ENCODE peak calls at places on chromosomes 11 and 22, in seven cellular contexts. Q, P, D, K, B, J and L are unnamed samples.

GRCh38 chr11:101553891-101554292 is 29.9 kb downstream of the TRPC6 start:
- DNase-seq in Q (no peak), P (no peak), D (no peak), K (peak; percentile 92), B (peak; percentile 54), J (no peak), L (no peak)

GRCh38 chr11:20256925-20257324 is 96.7 kb upstream of the DBX1 start:
- DNase-seq in Q (no peak), P (no peak), D (no peak), K (no peak), B (no peak), J (no peak), L (no peak)

GRCh38 chr11:78373689-78374088 is 43.9 kb downstream of the GAB2 start:
- DNase-seq in Q (no peak), P (no peak), D (no peak), K (no peak), B (no peak), J (no peak), L (peak; percentile 47)

GRCh38 chr11:90770007-90770406 is 547.2 kb upstream of the CHORDC1 start:
- DNase-seq in Q (no peak), P (no peak), D (no peak), K (no peak), B (no peak), J (no peak), L (no peak)

GRCh38 chr22:26086359-26086758 is 82.9 kb upstream of the SEZ6L start:
- DNase-seq in Q (no peak), P (no peak), D (no peak), K (no peak), B (no peak), J (no peak), L (peak; percentile 36)

GRCh38 chr11:110311783-110312578 is 15.6 kb upstream of the RDX start:
- DNase-seq in Q (no peak), P (peak; percentile 90), D (no peak), K (peak; percentile 75), B (peak; percentile 55), J (no peak), L (no peak)

GRCh38 chr11:34425863-34426262 is 12.9 kb upstream of the CAT start:
- DNase-seq in Q (no peak), P (no peak), D (no peak), K (no peak), B (no peak), J (no peak), L (no peak)

GRCh38 chr11:96990934-96991333 is 601.1 kb downstream of the JRKL start:
- DNase-seq in Q (no peak), P (no peak), D (no peak), K (no peak), B (no peak), J (no peak), L (no peak)

GRCh38 chr22:36585841-36586240 is 56.9 kb upstream of the EIF3D start:
- DNase-seq in Q (peak; percentile 23), P (no peak), D (peak; percentile 22), K (peak; percentile 20), B (no peak), J (no peak), L (no peak)

GRCh38 chr11:27933992-27934829 is 173.7 kb downstream of the KIF18A start:
- DNase-seq in Q (peak; percentile 79), P (peak; percentile 48), D (no peak), K (peak; percentile 99), B (peak; percentile 93), J (peak; percentile 98), L (no peak)

GRCh38 chr11:61265357-61265756 is 24.4 kb downstream of the PGA5 start:
- DNase-seq in Q (no peak), P (no peak), D (no peak), K (no peak), B (no peak), J (no peak), L (no peak)

DNA sequence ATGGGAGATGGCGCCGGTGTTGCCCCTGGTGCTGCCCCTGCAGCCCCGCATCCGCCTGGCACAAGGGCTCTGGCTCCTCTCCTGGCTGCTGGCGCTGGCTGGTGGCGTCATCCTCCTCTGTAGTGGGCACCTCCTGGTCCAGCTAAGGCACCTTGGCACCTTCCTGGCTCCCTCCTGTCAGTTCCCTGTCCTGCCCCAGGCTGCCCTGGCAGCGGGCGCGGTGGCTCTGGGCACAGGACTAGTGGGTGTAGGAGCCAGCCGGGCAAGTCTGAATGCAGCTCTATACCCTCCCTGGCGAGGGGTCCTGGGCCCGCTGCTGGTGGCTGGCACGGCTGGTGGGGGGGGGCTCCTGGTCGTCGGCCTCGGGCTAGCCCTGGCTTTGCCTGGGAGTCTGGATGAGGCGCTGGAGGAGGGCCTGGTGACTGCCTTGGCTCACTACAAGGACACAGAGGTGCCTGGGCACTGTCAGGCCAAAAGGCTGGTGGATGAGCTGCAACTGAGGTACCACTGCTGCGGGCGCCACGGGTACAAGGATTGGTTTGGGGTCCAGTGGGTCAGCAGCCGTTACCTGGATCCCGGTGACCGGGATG is 313 bp downstream of the ROM1 start:
- DNase-seq in Q (no peak), P (no peak), D (no peak), K (no peak), B (no peak), J (no peak), L (no peak)
- H3K9ac ChIP-seq in Q (peak overlapping the region; percentile 2), P (peak overlapping the region; percentile 19), D (no peak overlapping the region), K (no peak overlapping the region), B (peak overlapping the region; percentile 37), J (peak overlapping the region; percentile 93), L (no peak overlapping the region)

GRCh38 chr11:118219696-118220095 is 5.1 kb downstream of the JAML start:
- DNase-seq in Q (no peak), P (no peak), D (no peak), K (no peak), B (no peak), J (no peak), L (no peak)
- H3K9ac ChIP-seq in Q (no peak overlapping the region), P (no peak overlapping the region), D (no peak overlapping the region), K (no peak overlapping the region), B (no peak overlapping the region), J (no peak overlapping the region), L (no peak overlapping the region)

GRCh38 chr11:76151561-76152085 is 54.7 kb downstream of the WNT11 start:
- DNase-seq in Q (no peak), P (no peak), D (no peak), K (no peak), B (no peak), J (no peak), L (no peak)
- H3K9ac ChIP-seq in Q (no peak overlapping the region), P (no peak overlapping the region), D (no peak overlapping the region), K (no peak overlapping the region), B (no peak overlapping the region), J (peak overlapping the region; percentile 13), L (no peak overlapping the region)

GRCh38 chr11:73308003-73308962 is at the start of gene ARHGEF17:
- DNase-seq in Q (peak; percentile 59), P (peak; percentile 89), D (peak; percentile 95), K (peak; percentile 76), B (peak; percentile 85), J (peak; percentile 34), L (peak; percentile 93)

GRCh38 chr11:73306069-73306468 is 2.0 kb upstream of the ARHGEF17 start:
- DNase-seq in Q (no peak), P (no peak), D (no peak), K (no peak), B (no peak), J (no peak), L (no peak)

GRCh38 chr11:73308963-73309960 is 1.2 kb downstream of the ARHGEF17 start:
- DNase-seq in Q (peak; percentile 84), P (peak; percentile 92), D (peak; percentile 98), K (peak; percentile 96), B (peak; percentile 96), J (peak; percentile 55), L (peak; percentile 95)

GRCh38 chr11:73307323-73308002 is 613 bp upstream of the ARHGEF17 start:
- DNase-seq in Q (peak; percentile 97), P (peak; percentile 99), D (peak; percentile 99), K (peak; percentile 98), B (peak; percentile 98), J (peak; percentile 95), L (peak; percentile 99)

GRCh38 chr11:73306977-73307322 is 1.1 kb upstream of the ARHGEF17 start:
- DNase-seq in Q (no peak), P (no peak), D (no peak), K (no peak), B (no peak), J (no peak), L (no peak)
- H3K9ac ChIP-seq in Q (no peak overlapping the region), P (peak overlapping the region; percentile 58), D (peak overlapping the region; percentile 17), K (peak overlapping the region; percentile 69), B (peak overlapping the region; percentile 39), J (peak overlapping the region; percentile 52), L (no peak overlapping the region)

DNA sequence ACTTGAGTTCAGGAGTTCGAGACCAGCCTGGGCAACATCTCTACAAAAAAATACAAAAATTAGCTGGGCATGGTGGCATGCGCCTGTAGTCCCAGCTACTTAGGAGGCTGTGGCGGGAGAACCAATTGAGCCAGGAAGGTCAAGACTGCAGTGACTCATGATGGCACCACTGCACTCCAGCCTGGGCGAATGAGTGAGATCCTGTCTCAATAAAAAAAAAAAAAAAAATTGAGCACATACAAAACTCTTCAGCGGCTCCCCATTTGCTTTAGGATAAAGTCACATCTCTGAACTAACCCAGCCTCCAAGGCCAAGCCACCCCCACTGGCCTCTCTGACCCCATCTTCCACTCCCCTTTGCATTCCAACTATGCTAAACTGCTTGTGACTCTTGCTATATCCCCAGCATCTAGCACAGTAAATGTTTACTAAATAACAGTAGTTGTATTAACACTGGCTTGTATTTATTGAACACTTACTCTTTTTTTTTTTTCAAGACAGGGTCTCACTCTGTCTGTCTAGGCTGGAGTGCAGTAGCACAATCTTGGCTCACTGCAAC is 28.9 kb downstream of the CREB3L1 start:
- DNase-seq in Q (no peak), P (no peak), D (no peak), K (peak; percentile 61), B (peak; percentile 44), J (no peak), L (no peak)
- H3K9ac ChIP-seq in Q (peak overlapping the region; percentile 13), P (no peak overlapping the region), D (no peak overlapping the region), K (no peak overlapping the region), B (no peak overlapping the region), J (no peak overlapping the region), L (no peak overlapping the region)

GRCh38 chr11:67451658-67451976 is 912 bp downstream of the GPR152 start:
- DNase-seq in Q (no peak), P (no peak), D (peak; percentile 63), K (no peak), B (no peak), J (no peak), L (no peak)
- H3K9ac ChIP-seq in Q (no peak overlapping the region), P (no peak overlapping the region), D (no peak overlapping the region), K (no peak overlapping the region), B (no peak overlapping the region), J (no peak overlapping the region), L (no peak overlapping the region)

GRCh38 chr11:41351825-41352224 is 107.6 kb downstream of the LRRC4C start:
- DNase-seq in Q (no peak), P (no peak), D (no peak), K (no peak), B (no peak), J (no peak), L (no peak)
- H3K9ac ChIP-seq in Q (no peak overlapping the region), P (no peak overlapping the region), D (no peak overlapping the region), K (no peak overlapping the region), B (no peak overlapping the region), J (no peak overlapping the region), L (no peak overlapping the region)